ENCODE peak calls at places on chromosomes 5 and 9, in four cellular contexts. I, Z, A and Q are unnamed samples.

GRCh38 chr9:107942870-107943269 is 453.3 kb upstream of the KLF4 start:
- DNase-seq in A (peak), I (no peak), Z (no peak), Q (no peak)

GRCh38 chr9:3876553-3876952 is 350.8 kb upstream of the RFX3 start:
- DNase-seq in I (no peak), Z (no peak), A (no peak), Q (no peak)

GRCh38 chr9:34547960-34548603 is 25.3 kb upstream of the ENHO start:
- DNase-seq in A (peak), Z (no peak), I (peak), Q (peak)

GRCh38 chr9:132411091-132411508 is 1.1 kb downstream of the CFAP77 start:
- DNase-seq in I (peak), Z (peak), A (peak), Q (peak)

GRCh38 chr5:66769030-66769733 is 173.0 kb downstream of the MAST4 start:
- DNase-seq in I (no peak), Z (no peak), A (no peak), Q (no peak)

GRCh38 chr9:36543916-36544315 is 28.8 kb upstream of the MELK start:
- DNase-seq in Z (no peak), I (no peak), A (no peak), Q (no peak)

GRCh38 chr9:114117614-114117995 is 18.5 kb upstream of the KIF12 start:
- DNase-seq in I (no peak), A (no peak), Z (no peak), Q (no peak)

GRCh38 chr5:185095-186070 is 5.9 kb upstream of the LRRC14B start:
- DNase-seq in I (no peak), A (no peak), Z (no peak), Q (no peak)

GRCh38 chr5:178431063-178431776 is 159.0 kb downstream of the COL23A1 start:
- DNase-seq in I (no peak), A (no peak), Z (no peak), Q (no peak)

GRCh38 chr5:8641796-8642505 is 773.0 kb downstream of the MTRR start:
- DNase-seq in A (no peak), I (no peak), Z (no peak), Q (no peak)

GRCh38 chr9:92254401-92255337 is 38.8 kb downstream of the IARS1 start:
- DNase-seq in Z (no peak), A (no peak), I (no peak), Q (no peak)

GRCh38 chr5:117118499-117118898 is 543.9 kb upstream of the SEMA6A start:
- DNase-seq in I (no peak), Z (no peak), A (no peak), Q (no peak)

DNA sequence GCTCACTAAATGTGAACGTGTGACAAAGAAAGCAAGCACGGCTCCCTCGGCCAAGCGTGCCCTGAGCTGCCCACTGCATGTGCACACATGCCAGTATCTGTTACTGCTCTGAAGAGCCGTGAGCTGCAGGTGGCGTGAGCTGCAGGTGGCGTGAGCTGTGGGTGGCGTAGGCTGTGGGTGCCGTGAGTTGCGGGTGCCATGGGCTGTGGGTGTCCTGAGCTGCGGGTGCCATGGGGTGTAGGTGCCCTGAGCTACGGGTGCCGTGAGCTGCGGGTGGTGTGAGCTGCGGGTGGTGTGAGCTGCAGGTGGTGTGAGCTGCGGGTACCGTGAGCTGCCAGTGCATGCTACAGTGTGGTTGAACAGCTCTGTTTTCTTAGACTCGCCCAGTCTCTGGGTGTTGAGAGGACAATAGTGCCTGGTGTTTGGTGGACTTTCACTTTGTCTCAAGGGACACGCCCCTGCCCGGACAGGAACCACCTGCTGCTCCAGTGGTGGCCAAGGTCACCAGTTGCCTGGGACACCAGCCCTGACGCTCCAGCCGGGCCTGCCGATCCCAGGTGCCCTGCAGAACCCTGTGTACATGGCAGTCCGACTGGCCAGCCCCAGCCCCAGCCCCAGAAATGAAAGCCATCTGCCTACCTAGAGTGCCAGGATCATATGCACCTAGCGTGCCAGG is 6.7 kb downstream of the CCDC187 start:
- DNase-seq in Z (no peak), I (no peak), A (no peak), Q (peak)
- TF ChIP-seq POLR2A in Z (no peak), I (no peak), A (no peak), Q (no peak)

GRCh38 chr9:78026947-78027346 is 4.7 kb downstream of the GNAQ start:
- DNase-seq in I (no peak), Z (no peak), A (no peak), Q (no peak)

GRCh38 chr9:78023003-78023741 is 8.4 kb downstream of the GNAQ start:
- DNase-seq in Z (no peak), I (peak), A (peak), Q (no peak)

GRCh38 chr9:78028926-78029325 is 2.7 kb downstream of the GNAQ start:
- DNase-seq in Z (no peak), A (no peak), I (no peak), Q (no peak)

GRCh38 chr9:78025186-78025585 is 6.4 kb downstream of the GNAQ start:
- DNase-seq in I (no peak), A (no peak), Z (no peak), Q (no peak)

GRCh38 chr9:78026416-78026815 is 5.2 kb downstream of the GNAQ start:
- DNase-seq in I (no peak), A (no peak), Z (no peak), Q (no peak)
- TF ChIP-seq POLR2A in I (no peak), A (no peak), Z (no peak), Q (no peak)

GRCh38 chr9:75226403-75227139 is 138.3 kb downstream of the OSTF1 start:
- DNase-seq in Z (no peak), A (no peak), I (no peak), Q (no peak)

GRCh38 chr9:75231167-75231566 is 142.9 kb downstream of the OSTF1 start:
- DNase-seq in I (no peak), A (no peak), Z (no peak), Q (no peak)

GRCh38 chr9:75228893-75229292 is 140.6 kb downstream of the OSTF1 start:
- DNase-seq in I (no peak), Z (no peak), A (no peak), Q (no peak)

GRCh38 chr9:75230469-75230868 is 142.2 kb downstream of the OSTF1 start:
- DNase-seq in Z (no peak), A (no peak), I (no peak), Q (no peak)

DNA sequence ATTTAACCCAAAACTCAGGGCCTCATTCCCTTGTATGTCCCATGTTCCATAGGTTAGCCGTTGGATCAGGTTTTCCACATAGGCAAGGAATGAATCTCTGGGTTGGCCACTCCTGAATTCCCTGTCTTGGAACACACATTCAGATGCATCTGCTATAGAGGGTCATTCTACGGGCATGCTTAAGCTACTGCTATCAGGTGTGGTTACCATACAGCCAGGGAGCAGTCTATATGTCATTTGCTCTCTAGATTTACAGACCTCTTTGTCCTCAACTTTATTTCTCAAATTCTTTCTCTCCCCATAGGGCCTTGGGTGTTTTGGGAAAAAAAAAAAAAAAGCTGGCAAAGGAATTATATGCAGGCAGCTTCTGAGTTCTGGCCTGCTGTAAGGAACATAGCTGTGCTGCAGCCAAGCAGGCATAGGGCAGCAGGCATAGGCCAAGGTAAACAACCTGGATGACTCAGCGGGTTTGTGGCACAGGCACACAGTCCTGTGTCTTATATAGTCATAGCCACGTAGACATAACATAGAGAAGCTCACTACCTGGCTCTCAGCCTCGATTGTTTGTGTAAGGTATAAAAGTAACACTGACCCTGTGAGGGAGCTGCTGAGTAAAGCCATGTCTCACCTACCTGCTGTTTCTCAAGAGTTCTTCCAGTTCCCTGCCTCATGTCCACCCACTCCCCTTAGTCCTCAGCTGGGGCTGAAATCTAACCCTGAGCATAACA is 141.5 kb downstream of the OSTF1 start:
- DNase-seq in I (no peak), Z (no peak), A (peak), Q (no peak)
- TF ChIP-seq POLR2A in I (no peak), Z (no peak), A (no peak), Q (no peak)

GRCh38 chr9:22156586-22156985 is 147.5 kb upstream of the CDKN2B start:
- DNase-seq in I (no peak), Z (no peak), A (no peak), Q (no peak)
- TF ChIP-seq POLR2A in I (no peak), Z (no peak), A (no peak), Q (no peak)

GRCh38 chr5:132868754-132869153 is 2.3 kb downstream of the UQCRQ start:
- DNase-seq in A (no peak), Z (no peak), I (no peak), Q (no peak)
- TF ChIP-seq POLR2A in A (no peak), Z (no peak), I (no peak), Q (no peak)

GRCh38 chr9:76394023-76394895 is at the start of gene RFK:
- DNase-seq in A (peak), Z (peak), I (peak), Q (peak)
- TF ChIP-seq POLR2A in A (peak), Z (peak), I (peak), Q (peak)

GRCh38 chr9:116230233-116230632 is 76.6 kb downstream of the PAPPA start:
- DNase-seq in Z (no peak), I (no peak), A (no peak), Q (no peak)

GRCh38 chr9:116232425-116233159 is 79.0 kb downstream of the PAPPA start:
- DNase-seq in A (peak), I (no peak), Z (no peak), Q (peak)

GRCh38 chr9:116233160-116233530 is 79.6 kb downstream of the PAPPA start:
- DNase-seq in I (no peak), Z (no peak), A (peak), Q (no peak)

GRCh38 chr9:116237456-116237855 is 83.9 kb downstream of the PAPPA start:
- DNase-seq in I (no peak), Z (no peak), A (no peak), Q (no peak)

GRCh38 chr9:116234091-116234490 is 80.5 kb downstream of the PAPPA start:
- DNase-seq in A (peak), Z (no peak), I (no peak), Q (peak)
- TF ChIP-seq POLR2A in A (no peak), Z (no peak), I (no peak), Q (no peak)